ENCODE peak calls at places on chromosomes 3 and 15, in six cellular contexts. N, D, O, C, V and G are unnamed samples.
A peak's percentile ranks its signal among the peaks of the same experiment; 100 is the strongest.

GRCh38 chr15:33132722-33133345 is 61.7 kb downstream of the FMN1 start:
- DNase-seq in D (peak; percentile 16), C (peak; percentile 63), N (peak; percentile 33), V (no peak), O (peak; percentile 83), G (peak; percentile 72)

GRCh38 chr15:93330862-93331544 is 242.0 kb upstream of the RGMA start:
- DNase-seq in D (no peak), C (no peak), O (no peak), V (no peak), N (no peak), G (no peak)

GRCh38 chr15:44697014-44697413 is 14.1 kb downstream of the PATL2 start:
- DNase-seq in D (no peak), V (no peak), O (no peak), C (no peak), N (no peak), G (no peak)

GRCh38 chr3:184259878-184260570 is 1.3 kb downstream of the CAMK2N2 start:
- DNase-seq in D (peak; percentile 45), O (peak; percentile 13), N (peak; percentile 19), V (peak; percentile 56), C (no peak), G (no peak)

GRCh38 chr15:65408370-65409283 is 14.1 kb downstream of the IGDCC4 start:
- DNase-seq in C (no peak), D (no peak), N (no peak), V (no peak), O (no peak), G (peak; percentile 77)

GRCh38 chr15:78979456-78980320 is 34.8 kb upstream of the CTSH start:
- DNase-seq in D (peak; percentile 48), N (peak; percentile 67), O (peak; percentile 81), C (peak; percentile 71), V (peak; percentile 71), G (peak; percentile 68)

GRCh38 chr3:3341496-3341895 is 162.0 kb upstream of the CRBN start:
- DNase-seq in V (no peak), D (no peak), C (no peak), N (no peak), O (no peak), G (no peak)

GRCh38 chr3:151976211-151977050 is 103.0 kb downstream of the SUCNR1 start:
- DNase-seq in C (no peak), N (no peak), D (no peak), O (peak; percentile 90), V (no peak), G (peak; percentile 98)